ENCODE peak calls at places on chromosomes 12 and 14, in six cellular contexts. F, C, P, N, U and M are unnamed samples.

GRCh38 chr14:67513631-67514108 is 19.4 kb upstream of the PLEKHH1 start:
- DNase-seq in U (no peak), C (no peak), P (no peak), N (no peak), F (no peak), M (no peak)

GRCh38 chr14:105050551-105050897 is 14.7 kb downstream of the GPR132 start:
- DNase-seq in N (no peak), C (no peak), P (no peak), F (no peak), U (no peak), M (no peak)

GRCh38 chr12:67042697-67043131 is 226.4 kb upstream of the CAND1 start:
- DNase-seq in C (peak; percentile 37), U (no peak), N (peak; percentile 51), P (no peak), F (no peak), M (no peak)

GRCh38 chr12:56565510-56566101 is 44.0 kb downstream of the RBMS2 start:
- DNase-seq in F (peak; percentile 21), C (no peak), U (peak; percentile 53), P (no peak), N (peak; percentile 63), M (peak; percentile 91)

GRCh38 chr12:22110176-22110575 is 64.2 kb downstream of the CMAS start:
- DNase-seq in C (no peak), N (no peak), F (no peak), P (no peak), U (no peak), M (no peak)

GRCh38 chr14:97456958-97457357 is 659.8 kb downstream of the VRK1 start:
- DNase-seq in U (no peak), F (peak; percentile 68), N (no peak), P (peak; percentile 47), C (no peak), M (no peak)

GRCh38 chr12:71162832-71163711 is 5.3 kb upstream of the TSPAN8 start:
- DNase-seq in U (no peak), P (no peak), N (no peak), F (no peak), C (no peak), M (no peak)

GRCh38 chr12:104226672-104227071 is 11.1 kb downstream of the TXNRD1 start:
- DNase-seq in P (no peak), N (no peak), U (no peak), F (no peak), C (no peak), M (no peak)

GRCh38 chr14:96042218-96042930 is 3.2 kb downstream of the C14orf132 start:
- DNase-seq in U (no peak), C (no peak), F (no peak), N (no peak), P (no peak), M (no peak)

GRCh38 chr14:81388236-81388801 is 11.8 kb downstream of the STON2 start:
- DNase-seq in F (no peak), P (no peak), C (no peak), N (no peak), U (no peak), M (no peak)

GRCh38 chr12:28059678-28060077 is 87.1 kb upstream of the PTHLH start:
- DNase-seq in U (no peak), P (no peak), N (no peak), C (no peak), F (no peak), M (no peak)

GRCh38 chr12:95412826-95413311 is 61.1 kb upstream of the METAP2 start:
- DNase-seq in C (no peak), F (no peak), N (no peak), P (no peak), U (no peak), M (no peak)

GRCh38 chr12:71135812-71136176 is 22.0 kb downstream of the TSPAN8 start:
- DNase-seq in C (peak; percentile 12), N (peak; percentile 26), U (no peak), F (no peak), P (no peak), M (no peak)

GRCh38 chr12:1282670-1283361 is 291.8 kb downstream of the ERC1 start:
- DNase-seq in C (no peak), U (no peak), N (peak; percentile 14), P (no peak), F (no peak), M (peak; percentile 60)

GRCh38 chr12:15050664-15051063 is 77.8 kb downstream of the PDE6H start:
- DNase-seq in C (no peak), U (no peak), F (peak; percentile 18), P (no peak), N (no peak), M (no peak)

GRCh38 chr14:92382677-92383076 is 59.7 kb downstream of the SLC24A4 start:
- DNase-seq in N (peak; percentile 31), U (no peak), P (no peak), C (peak; percentile 16), F (no peak), M (no peak)

GRCh38 chr14:62800577-62800976 is 244.7 kb downstream of the KCNH5 start:
- DNase-seq in N (no peak), U (no peak), F (no peak), C (no peak), P (no peak), M (no peak)

GRCh38 chr12:116423053-116423452 is 136.1 kb upstream of the MAP1LC3B2 start:
- DNase-seq in N (no peak), F (no peak), C (no peak), P (no peak), U (no peak), M (no peak)

GRCh38 chr12:2853626-2854025 is 3.2 kb downstream of the TEX52 start:
- DNase-seq in U (peak; percentile 98), F (peak; percentile 46), N (peak; percentile 95), C (peak; percentile 92), P (peak; percentile 31), M (peak; percentile 59)

GRCh38 chr12:70008944-70009343 is 183.9 kb downstream of the MYRFL start:
- DNase-seq in C (no peak), F (no peak), U (no peak), N (no peak), P (no peak), M (no peak)

GRCh38 chr12:117032593-117033381 is 66.4 kb downstream of the TESC start:
- DNase-seq in P (no peak), F (no peak), N (peak; percentile 61), U (no peak), C (no peak), M (no peak)

GRCh38 chr12:32419520-32419960 is 20.2 kb downstream of the FGD4 start:
- DNase-seq in C (no peak), F (no peak), U (no peak), N (no peak), P (no peak), M (no peak)